ENCODE peak calls at places on chromosomes 11 and 22, in four cellular contexts. N is activated T-cell treated with anti-CD3 and anti-CD28 coated beads for 4 hours, D is cardiac fibroblast, C is brain microvascular endothelial cell. Z is an unnamed sample.

GRCh38 chr11:131744847-131745246 is 374.4 kb downstream of the NTM start:
- DNase-seq in N (no peak), C (peak), D (peak), Z (no peak)

GRCh38 chr22:48404004-48404403 is 1423.7 kb downstream of the BRD1 start:
- DNase-seq in D (no peak), C (no peak), N (no peak), Z (no peak)

GRCh38 chr22:47065756-47066615 is 303.5 kb downstream of the TBC1D22A start:
- DNase-seq in D (peak), N (no peak), C (peak), Z (no peak)

GRCh38 chr11:1258401-1259075 is 35.7 kb downstream of the MUC5B start:
- DNase-seq in C (no peak), D (no peak), N (no peak), Z (no peak)

GRCh38 chr11:17403977-17404759 is 15.7 kb upstream of the KCNJ11 start:
- DNase-seq in N (no peak), D (peak), C (no peak), Z (no peak)

GRCh38 chr22:30782613-30783012 is 87.9 kb downstream of the OSBP2 start:
- DNase-seq in N (no peak), C (no peak), D (no peak), Z (no peak)

GRCh38 chr11:118443590-118444218 is 7.4 kb downstream of the KMT2A start:
- DNase-seq in C (no peak), N (no peak), D (no peak), Z (no peak)

GRCh38 chr11:126992065-126992803 is 8.3 kb downstream of the KIRREL3 start:
- DNase-seq in N (no peak), C (peak), D (peak), Z (no peak)

GRCh38 chr11:43130616-43131015 is 181.2 kb upstream of the API5 start:
- DNase-seq in C (no peak), D (no peak), N (no peak), Z (no peak)

GRCh38 chr11:119717839-119718534 is 11.0 kb downstream of the NECTIN1 start:
- DNase-seq in D (no peak), C (no peak), N (no peak), Z (no peak)

GRCh38 chr11:45233121-45233803 is 52.9 kb downstream of the SYT13 start:
- DNase-seq in C (peak), D (peak), N (peak), Z (peak)

GRCh38 chr11:129365816-129366215 is 9.8 kb upstream of the BARX2 start:
- DNase-seq in D (no peak), C (no peak), N (no peak), Z (no peak)

GRCh38 chr11:95490625-95491024 is 259.6 kb upstream of the SESN3 start:
- DNase-seq in C (no peak), D (no peak), N (no peak), Z (no peak)

GRCh38 chr11:28123151-28123571 is 15.0 kb downstream of the METTL15 start:
- DNase-seq in D (no peak), C (no peak), N (no peak), Z (no peak)

GRCh38 chr11:58493676-58494075 is 14.2 kb downstream of the OR5B21 start:
- DNase-seq in C (peak), D (no peak), N (no peak), Z (no peak)

GRCh38 chr11:134330611-134331564 is 900 bp upstream of the GLB1L2 start:
- DNase-seq in C (no peak), N (no peak), D (no peak), Z (no peak)

GRCh38 chr11:24819863-24820434 is 323.1 kb downstream of the LUZP2 start:
- DNase-seq in C (no peak), N (no peak), D (no peak), Z (no peak)